ENCODE peak calls at places on chromosomes 4 and X, in six cellular contexts. F is left ventricle myocardium inferior; H is sciatic nerve; C is activated CD4-positive, CD25-positive, alpha-beta regulatory T cell treated with anti-CD3 and anti-CD28 coated beads, Interleukin-2, amount 50 U/mL, for 72 hours; I is CD8-positive, alpha-beta memory T cell; V is WTC11. P is an unnamed sample.
A peak's percentile ranks its signal among the peaks of the same experiment; 100 is the strongest.

GRCh38 chr4:82984459-82984858 is 26.2 kb downstream of the LIN54 start:
- DNase-seq in F (no peak), H (no peak), C (no peak), I (no peak), V (no peak), P (peak; percentile 70)

GRCh38 chr4:94758700-94759399 is 1.1 kb downstream of the BMPR1B start:
- DNase-seq in F (no peak), H (no peak), C (no peak), I (no peak), V (peak; percentile 33), P (no peak)

GRCh38 chrX:34849371-34849770 is 93.2 kb upstream of the FAM47B start:
- DNase-seq in F (no peak), H (no peak), C (no peak), I (no peak), V (no peak), P (no peak)

GRCh38 chrX:74187211-74187610 is 116.8 kb upstream of the ZCCHC13 start:
- DNase-seq in F (no peak), H (no peak), C (no peak), I (no peak), V (no peak), P (no peak)

GRCh38 chr4:121655320-121656268 is 41.2 kb downstream of the ANXA5 start:
- DNase-seq in F (no peak), H (no peak), C (no peak), I (no peak), V (no peak), P (no peak)

GRCh38 chr4:7153711-7154110 is 38.6 kb upstream of the SORCS2 start:
- DNase-seq in F (no peak), H (peak; percentile 37), C (no peak), I (no peak), V (no peak), P (no peak)

GRCh38 chr4:81398379-81398778 is 73.3 kb downstream of the RASGEF1B start:
- DNase-seq in F (no peak), H (no peak), C (no peak), I (no peak), V (no peak), P (no peak)

GRCh38 chrX:138710311-138710791 is 1.2 kb downstream of the FGF13 start:
- DNase-seq in F (peak; percentile 5), H (no peak), C (no peak), I (no peak), V (peak; percentile 12), P (no peak)

GRCh38 chr4:15918484-15919129 is 19.9 kb downstream of the FGFBP1 start:
- DNase-seq in F (no peak), H (no peak), C (no peak), I (no peak), V (no peak), P (no peak)

GRCh38 chr4:40648141-40648540 is 18.5 kb upstream of the RBM47 start:
- DNase-seq in F (no peak), H (no peak), C (no peak), I (no peak), V (no peak), P (no peak)

GRCh38 chrX:152479525-152479924 is 28.4 kb upstream of the GABRA3 start:
- DNase-seq in F (no peak), H (no peak), C (no peak), I (no peak), V (no peak), P (no peak)

GRCh38 chrX:115952417-115953092 is 218.0 kb upstream of the AGTR2 start:
- DNase-seq in F (no peak), H (no peak), C (no peak), I (no peak), V (no peak), P (no peak)

GRCh38 chr4:111281219-111281618 is 658.3 kb upstream of the PITX2 start:
- DNase-seq in F (no peak), H (no peak), C (no peak), I (no peak), V (no peak), P (no peak)

GRCh38 chr4:24881508-24882071 is 31.3 kb downstream of the CCDC149 start:
- DNase-seq in F (no peak), H (no peak), C (no peak), I (no peak), V (no peak), P (peak; percentile 4)

GRCh38 chrX:39894626-39895025 is 203.1 kb downstream of the BCOR start:
- DNase-seq in F (no peak), H (no peak), C (no peak), I (no peak), V (no peak), P (no peak)

P was measured in OCI-M1.